ENCODE peak calls at places on chromosomes 16 and 17, in four cellular contexts. P, F, H and L are unnamed samples.

GRCh38 chr16:65672960-65673359 is 551.1 kb upstream of the CDH11 start:
- DNase-seq in H (no peak), F (no peak), P (no peak), L (no peak)

GRCh38 chr16:81366316-81366932 is 51.7 kb downstream of the GAN start:
- DNase-seq in P (peak; percentile 13), F (peak; percentile 67), H (peak; percentile 52), L (no peak)

GRCh38 chr16:23072084-23072599 is 77.1 kb downstream of the USP31 start:
- DNase-seq in F (peak; percentile 83), H (peak; percentile 9), P (peak; percentile 23), L (peak; percentile 56)

GRCh38 chr16:58850019-58850626 is 116.0 kb upstream of the GOT2 start:
- DNase-seq in F (no peak), H (peak; percentile 2), P (no peak), L (no peak)

GRCh38 chr16:59878999-59879398 is 1144.9 kb upstream of the GOT2 start:
- DNase-seq in P (no peak), H (no peak), F (peak; percentile 9), L (no peak)

GRCh38 chr16:54286330-54287017 is at the start of gene IRX3:
- DNase-seq in H (peak; percentile 50), F (peak; percentile 100), P (no peak), L (no peak)

GRCh38 chr17:50855708-50856330 is 10.3 kb downstream of the TOB1 start:
- DNase-seq in P (no peak), H (no peak), F (no peak), L (no peak)

GRCh38 chr17:40532520-40533253 is 31.3 kb upstream of the TNS4 start:
- DNase-seq in P (no peak), H (no peak), F (no peak), L (no peak)

GRCh38 chr17:71338396-71338795 is 782.4 kb upstream of the SOX9 start:
- DNase-seq in P (no peak), H (peak; percentile 48), F (no peak), L (no peak)

GRCh38 chr17:77875051-77875780 is 83.3 kb upstream of the TNRC6C start:
- DNase-seq in P (no peak), F (peak; percentile 97), H (peak; percentile 68), L (no peak)

GRCh38 chr17:83053021-83053778 is 26.2 kb upstream of the METRNL start:
- DNase-seq in P (no peak), F (peak; percentile 69), H (peak; percentile 14), L (no peak)

GRCh38 chr16:57815987-57816745 is 13.9 kb upstream of the KIFC3 start:
- DNase-seq in F (peak; percentile 96), P (peak; percentile 71), H (peak; percentile 96), L (peak; percentile 76)

GRCh38 chr16:89687092-89687940 is 827 bp downstream of the CDK10 start:
- DNase-seq in H (peak; percentile 68), P (no peak), F (peak; percentile 91), L (no peak)

GRCh38 chr17:57551321-57552079 is 193.6 kb downstream of the CCDC182 start:
- DNase-seq in H (no peak), F (no peak), P (no peak), L (no peak)
- H3K27ac ChIP-seq in H (no peak overlapping the region), F (no peak overlapping the region), P (no peak overlapping the region), L (no peak overlapping the region)

GRCh38 chr17:30376621-30377452 is 1.9 kb upstream of the CPD start:
- DNase-seq in P (peak; percentile 65), H (peak; percentile 89), F (peak; percentile 82), L (no peak)
- H3K27ac ChIP-seq in P (no peak overlapping the region), H (peak overlapping the region; percentile 52), F (peak overlapping the region; percentile 1), L (no peak overlapping the region)

DNA sequence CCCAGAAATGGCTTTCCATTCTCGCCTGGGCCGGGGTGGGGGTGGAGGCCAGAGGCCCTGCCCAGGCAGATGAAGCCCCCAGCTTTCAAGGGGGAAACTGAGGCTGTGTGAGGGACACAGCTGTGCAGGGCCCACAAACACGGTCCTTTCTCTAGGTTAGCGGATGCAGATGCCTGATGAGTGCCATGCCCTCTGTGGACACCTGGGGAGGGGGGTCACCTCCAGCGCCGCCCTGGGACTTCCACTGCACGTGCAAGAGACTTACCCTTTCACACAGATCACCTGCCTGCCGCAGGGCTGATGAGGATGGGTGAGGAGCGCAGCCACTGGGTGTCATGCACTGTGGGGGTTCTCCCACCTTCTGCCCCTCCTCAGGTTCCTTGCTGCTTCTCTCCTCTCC is 2.6 kb upstream of the ANTKMT start:
- DNase-seq in F (no peak), H (no peak), P (no peak), L (no peak)
- H3K27ac ChIP-seq in F (no peak overlapping the region), H (no peak overlapping the region), P (no peak overlapping the region), L (no peak overlapping the region)

GRCh38 chr16:51538707-51539604 is 387.9 kb upstream of the SALL1 start:
- DNase-seq in P (peak; percentile 67), F (peak; percentile 82), H (peak; percentile 97), L (no peak)
- H3K27ac ChIP-seq in P (peak overlapping the region; percentile 68), F (peak overlapping the region; percentile 35), H (peak overlapping the region; percentile 5), L (no peak overlapping the region)

GRCh38 chr17:16106161-16106891 is 106.7 kb downstream of the TTC19 start:
- DNase-seq in P (peak; percentile 32), H (peak; percentile 86), F (peak; percentile 84), L (no peak)
- H3K27ac ChIP-seq in P (no peak overlapping the region), H (no peak overlapping the region), F (peak overlapping the region; percentile 44), L (no peak overlapping the region)

DNA sequence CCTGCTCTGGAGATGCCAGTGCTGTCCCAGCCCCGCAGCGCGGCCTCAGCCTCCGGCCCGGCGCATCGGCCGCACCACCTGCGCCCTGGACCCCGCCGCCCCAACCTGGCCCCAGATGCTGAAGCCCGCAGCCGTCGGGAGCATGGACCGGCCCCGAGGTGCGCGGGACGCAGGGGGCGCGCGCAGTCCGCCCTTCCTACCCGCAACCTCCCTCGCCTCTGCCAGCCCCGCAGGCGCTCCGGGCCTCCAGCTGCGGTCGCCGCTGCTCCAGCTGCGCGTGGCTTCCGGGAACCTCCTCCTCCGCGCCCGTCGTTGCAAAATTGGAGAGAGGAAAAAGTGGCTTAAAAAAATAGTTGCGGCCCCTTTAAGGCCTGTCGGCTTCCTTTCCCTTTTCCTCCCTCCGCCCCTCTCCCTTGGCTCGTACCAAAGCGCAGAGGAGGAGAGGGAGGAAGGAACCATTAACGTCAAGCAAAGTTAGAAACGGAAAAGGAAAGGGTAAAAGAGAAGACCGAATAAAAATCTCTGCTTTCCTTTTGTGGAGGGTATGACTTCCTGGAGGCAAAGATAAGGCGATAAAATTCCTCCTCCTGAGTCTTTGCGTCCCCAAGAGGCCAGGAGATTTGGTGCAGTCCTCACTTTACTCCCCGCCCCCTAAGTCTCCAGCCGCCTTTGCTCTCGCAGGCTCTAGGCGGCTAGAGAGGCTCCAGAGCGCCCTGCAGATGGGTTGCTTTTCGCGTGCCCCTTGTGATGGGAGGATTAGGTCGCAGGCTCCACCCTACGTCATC is at the start of gene CDIPT:
- DNase-seq in H (peak; percentile 97), F (peak; percentile 97), P (peak; percentile 93), L (peak; percentile 84)
- H3K27ac ChIP-seq in H (peak within 1 kb of the TSS; percentile 90), F (peak within 1 kb of the TSS; percentile 96), P (peak within 1 kb of the TSS; percentile 92), L (peak within 1 kb of the TSS; percentile 81)

GRCh38 chr17:4378626-4379025 is 12.2 kb upstream of the UBE2G1 start:
- DNase-seq in H (no peak), F (no peak), P (no peak), L (no peak)
- H3K27ac ChIP-seq in H (no peak overlapping the region), F (no peak overlapping the region), P (no peak overlapping the region), L (no peak overlapping the region)

GRCh38 chr17:5023588-5024147 is 11.6 kb downstream of the SLC52A1 start:
- DNase-seq in F (peak; percentile 2), P (no peak), H (no peak), L (no peak)
- H3K27ac ChIP-seq in F (no peak overlapping the region), P (no peak overlapping the region), H (no peak overlapping the region), L (no peak overlapping the region)

GRCh38 chr16:85952197-85952596 is 53.2 kb downstream of the IRF8 start:
- DNase-seq in P (no peak), H (no peak), F (no peak), L (no peak)
- H3K27ac ChIP-seq in P (no peak overlapping the region), H (no peak overlapping the region), F (no peak overlapping the region), L (no peak overlapping the region)

GRCh38 chr17:2392252-2393183 is 8.3 kb downstream of the MNT start:
- DNase-seq in P (peak; percentile 90), H (peak; percentile 95), F (peak; percentile 99), L (peak; percentile 82)
- H3K27ac ChIP-seq in P (peak overlapping the region; percentile 96), H (peak overlapping the region; percentile 57), F (peak overlapping the region; percentile 99), L (peak overlapping the region; percentile 93)